ENCODE peak calls at places on chromosomes 16 and 17, in nine cellular contexts. B is testis, T is breast epithelium, E is HepG2, F is IMR-90, K is esophagus squamous epithelium, N is HCT116, J is ovary, C is tibial nerve. H is an unnamed sample. For H3K27me3 and H3K4me1, the result is how much of the 10 kb centered on the place peaks cover.

GRCh38 chr16:30113711-30114333 is 485 bp upstream of the GDPD3 start:
- DNase-seq in B (no peak), T (no peak), E (no peak), F (peak), K (no peak), N (no peak), J (no peak), C (no peak), H (no peak)

GRCh38 chr17:64221679-64222078 is 41.4 kb downstream of the TEX2 start:
- DNase-seq in B (no peak), T (no peak), E (no peak), F (no peak), K (no peak), N (no peak), J (no peak), C (no peak), H (no peak)

GRCh38 chr16:55249361-55249760 is 74.6 kb upstream of the IRX6 start:
- DNase-seq in B (no peak), T (no peak), E (no peak), F (no peak), K (no peak), N (no peak), J (no peak), C (no peak), H (no peak)

GRCh38 chr17:66345264-66345663 is 42.9 kb downstream of the PRKCA start:
- DNase-seq in B (no peak), T (no peak), E (no peak), F (no peak), K (no peak), N (no peak), J (no peak), C (no peak), H (no peak)

GRCh38 chr17:74644419-74644818 is 20.9 kb upstream of the CD300E start:
- DNase-seq in B (no peak), T (no peak), E (no peak), F (no peak), K (no peak), N (no peak), J (no peak), C (no peak), H (no peak)

GRCh38 chr17:81004336-81005015 is 12.8 kb downstream of the CHMP6 start:
- DNase-seq in B (no peak), T (no peak), E (no peak), F (no peak), K (no peak), N (no peak), J (no peak), C (no peak), H (no peak)

GRCh38 chr17:81250286-81251090 is 11.4 kb downstream of the NDUFAF8 start:
- DNase-seq in B (no peak), T (no peak), E (no peak), F (no peak), K (no peak), N (no peak), J (no peak), C (no peak), H (no peak)

GRCh38 chr17:43092891-43093290 is 32.3 kb downstream of the BRCA1 start:
- DNase-seq in B (no peak), T (no peak), E (no peak), F (peak), K (no peak), N (no peak), J (no peak), C (no peak), H (no peak)

GRCh38 chr16:66519482-66519881 is 30.4 kb downstream of the TK2 start:
- DNase-seq in B (no peak), T (no peak), E (no peak), F (no peak), K (no peak), N (no peak), J (no peak), C (no peak), H (no peak)

GRCh38 chr17:50817142-50817751 is 18.1 kb upstream of the WFIKKN2 start:
- DNase-seq in B (peak), T (no peak), E (no peak), F (no peak), K (no peak), N (peak), J (peak), C (peak), H (peak)

GRCh38 chr16:79899316-79900110 is 299.0 kb upstream of the MAF start:
- DNase-seq in B (no peak), T (no peak), E (no peak), F (no peak), K (no peak), N (no peak), J (no peak), C (no peak), H (no peak)

GRCh38 chr17:41678907-41679739 is 9.6 kb upstream of the EIF1 start:
- DNase-seq in B (no peak), T (no peak), E (no peak), F (peak), K (no peak), N (no peak), J (no peak), C (no peak), H (no peak)

GRCh38 chr16:24135624-24136296 is 120.4 kb upstream of the CACNG3 start:
- DNase-seq in B (no peak), T (no peak), E (no peak), F (no peak), K (no peak), N (no peak), J (no peak), C (no peak), H (no peak)

GRCh38 chr17:37642706-37643105 is 540 bp downstream of the DDX52 start:
- DNase-seq in B (no peak), T (no peak), E (no peak), F (peak), K (no peak), N (no peak), J (no peak), C (no peak), H (no peak)

GRCh38 chr17:7867881-7868329 is 10.1 kb downstream of the CYB5D1 start:
- DNase-seq in B (no peak), T (no peak), E (no peak), F (no peak), K (no peak), N (no peak), J (no peak), C (no peak), H (no peak)

GRCh38 chr17:80286638-80286960 is 25.9 kb downstream of the RNF213 start:
- DNase-seq in B (no peak), T (no peak), E (no peak), F (no peak), K (no peak), N (no peak), J (no peak), C (no peak), H (no peak)

GRCh38 chr16:89805136-89805905 is 11.1 kb downstream of the FANCA start:
- DNase-seq in B (no peak), T (no peak), E (no peak), F (peak), K (no peak), N (no peak), J (no peak), C (no peak), H (no peak)

GRCh38 chr17:3474212-3474611 is 1.6 kb upstream of the ASPA start:
- DNase-seq in B (no peak), T (no peak), E (peak), F (no peak), K (no peak), N (no peak), J (no peak), C (no peak), H (no peak)

GRCh38 chr17:33050611-33051140 is 59.0 kb downstream of the SPACA3 start:
- DNase-seq in B (no peak), T (no peak), E (no peak), F (no peak), K (no peak), N (no peak), J (no peak), C (no peak), H (no peak)

GRCh38 chr16:84583995-84584394 is 33.9 kb downstream of the COTL1 start:
- DNase-seq in B (no peak), T (no peak), E (no peak), F (no peak), K (no peak), N (no peak), J (no peak), C (no peak), H (no peak)

GRCh38 chr16:14193316-14193871 is 122.3 kb downstream of the MRTFB start:
- DNase-seq in B (no peak), T (no peak), E (no peak), F (no peak), K (no peak), N (no peak), J (no peak), C (no peak), H (no peak)

GRCh38 chr17:28228109-28228840 is 90.7 kb upstream of the TMEM97 start:
- DNase-seq in B (peak), T (no peak), E (no peak), F (no peak), K (no peak), N (no peak), J (no peak), C (no peak), H (no peak)

GRCh38 chr17:14826361-14826760 is 438.8 kb downstream of the PMP22 start:
- DNase-seq in B (no peak), T (no peak), E (no peak), F (no peak), K (no peak), N (no peak), J (no peak), C (no peak), H (no peak)

GRCh38 chr17:48997827-48998556 is 807 bp downstream of the IGF2BP1 start:
- DNase-seq in B (no peak), T (no peak), E (no peak), F (no peak), K (no peak), N (no peak), J (no peak), C (no peak), H (no peak)
- H3K27me3 ChIP-seq in B (under half), T (half or more), E (under half), F (under half), K (half or more), N (half or more), J (under half), C (under half), H (half or more)

GRCh38 chr16:50363656-50364055 is 5.1 kb downstream of the BRD7 start:
- DNase-seq in B (no peak), T (no peak), E (no peak), F (no peak), K (no peak), N (no peak), J (no peak), C (no peak), H (no peak)
- H3K4me1 ChIP-seq in B (under half), T (under half), E (under half), F (under half), K (under half), N (under half), J (under half), C (half or more), H (under half)

GRCh38 chr17:78644259-78644658 is 67.1 kb upstream of the DNAH17 start:
- DNase-seq in B (no peak), T (no peak), E (no peak), F (no peak), K (no peak), N (no peak), J (no peak), C (no peak), H (no peak)

GRCh38 chr17:78643326-78643725 is 66.1 kb upstream of the DNAH17 start:
- DNase-seq in B (no peak), T (no peak), E (no peak), F (no peak), K (no peak), N (no peak), J (no peak), C (no peak), H (no peak)

GRCh38 chr17:78647030-78647429 is 69.8 kb upstream of the DNAH17 start:
- DNase-seq in B (no peak), T (no peak), E (no peak), F (no peak), K (no peak), N (no peak), J (no peak), C (no peak), H (no peak)

GRCh38 chr17:78644971-78645370 is 67.8 kb upstream of the DNAH17 start:
- DNase-seq in B (no peak), T (no peak), E (no peak), F (no peak), K (no peak), N (no peak), J (no peak), C (no peak), H (no peak)

GRCh38 chr17:78645421-78646295 is 68.5 kb upstream of the DNAH17 start:
- DNase-seq in B (peak), T (peak), E (no peak), F (peak), K (peak), N (no peak), J (no peak), C (peak), H (no peak)
- TF ChIP-seq POLR2A in B (no peak), T (no peak), E (no peak), F (no peak), K (no peak), N (no peak), J (no peak), C (no peak), H (no peak)

DNA sequence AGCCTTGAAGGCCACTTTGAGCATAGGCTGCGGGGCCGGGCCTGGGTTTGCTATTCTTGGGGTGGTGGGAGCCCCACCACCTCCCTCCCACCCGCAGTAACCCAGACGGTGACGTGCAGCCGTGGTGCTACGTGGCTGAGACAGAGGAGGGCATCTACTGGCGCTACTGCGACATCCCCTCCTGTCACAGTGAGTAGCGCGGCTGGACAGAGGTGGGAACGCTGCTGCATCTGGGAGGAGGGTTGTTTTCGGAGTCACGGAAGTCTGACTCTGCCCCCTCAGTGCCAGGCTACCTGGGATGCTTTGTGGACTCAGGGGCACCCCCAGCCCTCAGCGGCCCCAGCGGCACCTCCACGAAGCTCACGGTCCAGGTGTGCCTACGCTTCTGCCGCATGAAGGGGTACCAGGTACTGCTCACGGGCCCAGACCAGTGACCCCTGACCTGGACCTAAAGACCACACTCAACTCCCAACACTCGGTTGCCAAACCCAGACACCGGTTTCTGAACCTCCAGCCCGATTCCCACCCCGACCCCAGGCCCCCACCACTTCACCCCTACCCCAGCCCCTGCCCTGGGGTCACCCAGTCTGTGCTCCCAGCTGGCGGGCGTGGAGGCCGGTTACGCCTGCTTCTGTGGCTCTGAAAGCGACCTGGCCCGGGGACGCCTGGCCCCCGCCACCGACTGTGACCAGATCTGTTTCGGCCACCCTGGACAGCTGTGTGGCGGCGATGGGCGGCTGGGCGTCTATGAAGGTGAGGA is 2.1 kb downstream of the KREMEN2 start:
- DNase-seq in B (no peak), T (no peak), E (no peak), F (no peak), K (no peak), N (no peak), J (no peak), C (no peak), H (no peak)
- H3K27me3 ChIP-seq in B (under half), T (half or more), E (under half), F (half or more), K (half or more), N (under half), J (under half), C (under half), H (under half)

DNA sequence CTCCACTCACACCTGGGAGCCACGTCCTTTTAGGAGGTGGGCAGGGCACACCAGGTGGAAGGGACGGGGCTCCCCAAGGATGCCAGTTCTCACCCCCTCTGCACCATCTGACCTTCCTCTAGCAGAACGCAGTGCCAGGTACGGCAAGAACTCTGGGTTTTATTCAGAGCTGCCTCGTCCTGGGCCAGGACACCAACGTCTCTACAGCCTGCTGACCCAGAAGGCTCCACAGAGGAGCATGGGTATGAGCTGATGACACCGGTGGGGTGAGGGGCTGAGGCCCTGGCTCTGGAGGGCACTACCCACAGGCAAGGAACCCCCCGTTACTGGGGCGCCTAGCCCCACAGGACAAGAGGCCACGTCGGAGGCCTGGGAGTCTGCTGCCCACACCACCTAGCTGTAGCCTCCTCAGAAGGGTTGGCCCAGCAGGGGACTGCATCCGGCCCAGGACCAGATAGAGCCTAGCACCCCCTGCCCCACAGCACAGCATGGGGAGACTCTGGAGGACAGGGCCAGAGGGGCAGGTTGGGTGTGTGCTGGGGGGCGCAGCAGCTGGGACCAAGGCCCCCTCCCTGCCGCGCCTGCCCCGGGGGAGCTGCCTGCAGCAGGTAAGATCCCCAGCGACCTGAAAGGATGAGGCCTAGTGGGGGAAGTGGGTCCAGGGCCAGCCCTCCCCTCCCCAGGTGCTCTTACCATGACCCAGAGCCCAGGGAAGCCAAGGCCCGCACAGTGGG is 13.9 kb downstream of the BCAR1 start:
- DNase-seq in B (no peak), T (no peak), E (no peak), F (no peak), K (no peak), N (no peak), J (peak), C (no peak), H (peak)
- H3K4me1 ChIP-seq in B (half or more), T (under half), E (half or more), F (under half), K (under half), N (under half), J (under half), C (half or more), H (under half)

GRCh38 chr17:76467366-76467765 is at the start of gene AANAT:
- DNase-seq in B (no peak), T (no peak), E (no peak), F (no peak), K (no peak), N (no peak), J (no peak), C (no peak), H (no peak)

GRCh38 chr17:76469076-76469990 is 1.9 kb downstream of the AANAT start:
- DNase-seq in B (no peak), T (no peak), E (no peak), F (no peak), K (no peak), N (no peak), J (no peak), C (no peak), H (no peak)

GRCh38 chr17:76467809-76468633 is 618 bp downstream of the AANAT start:
- DNase-seq in B (no peak), T (no peak), E (no peak), F (no peak), K (no peak), N (no peak), J (no peak), C (no peak), H (no peak)

GRCh38 chr17:76469991-76470739 is 2.8 kb downstream of the AANAT start:
- DNase-seq in B (no peak), T (no peak), E (no peak), F (no peak), K (no peak), N (no peak), J (no peak), C (no peak), H (no peak)

DNA sequence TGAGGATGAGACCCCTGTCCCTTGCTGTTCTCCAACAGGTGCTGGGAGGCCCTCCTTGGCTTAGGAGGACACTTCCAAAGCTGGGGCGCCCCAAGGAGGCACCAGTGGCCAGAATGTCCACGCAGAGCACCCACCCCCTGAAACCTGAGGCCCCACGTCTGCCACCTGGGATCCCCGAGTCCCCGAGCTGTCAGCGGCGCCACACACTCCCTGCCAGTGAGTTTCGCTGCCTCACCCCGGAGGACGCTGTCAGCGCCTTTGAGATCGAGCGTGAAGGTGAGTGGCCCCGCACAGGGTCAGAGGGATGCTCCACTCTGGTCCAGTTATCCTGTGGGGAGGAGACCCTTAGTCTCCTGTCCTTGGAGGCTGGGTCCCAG is 1.2 kb downstream of the AANAT start:
- DNase-seq in B (no peak), T (no peak), E (no peak), F (no peak), K (no peak), N (no peak), J (no peak), C (no peak), H (no peak)
- TF ChIP-seq POLR2A in B (no peak), T (no peak), E (no peak), F (no peak), K (no peak), N (no peak), J (no peak), C (no peak), H (no peak)

GRCh38 chr16:25693621-25694020 is 1.9 kb downstream of the HS3ST4 start:
- DNase-seq in B (no peak), T (no peak), E (no peak), F (no peak), K (no peak), N (no peak), J (no peak), C (no peak), H (no peak)
- H3K27me3 ChIP-seq in B (under half), T (half or more), E (under half), F (under half), K (half or more), N (under half), J (under half), C (under half), H (under half)

GRCh38 chr16:11734025-11734652 is 8.5 kb downstream of the TXNDC11 start:
- DNase-seq in B (no peak), T (no peak), E (no peak), F (no peak), K (no peak), N (no peak), J (no peak), C (no peak), H (no peak)
- H3K4me1 ChIP-seq in B (under half), T (under half), E (half or more), F (under half), K (under half), N (under half), J (under half), C (half or more), H (under half)

DNA sequence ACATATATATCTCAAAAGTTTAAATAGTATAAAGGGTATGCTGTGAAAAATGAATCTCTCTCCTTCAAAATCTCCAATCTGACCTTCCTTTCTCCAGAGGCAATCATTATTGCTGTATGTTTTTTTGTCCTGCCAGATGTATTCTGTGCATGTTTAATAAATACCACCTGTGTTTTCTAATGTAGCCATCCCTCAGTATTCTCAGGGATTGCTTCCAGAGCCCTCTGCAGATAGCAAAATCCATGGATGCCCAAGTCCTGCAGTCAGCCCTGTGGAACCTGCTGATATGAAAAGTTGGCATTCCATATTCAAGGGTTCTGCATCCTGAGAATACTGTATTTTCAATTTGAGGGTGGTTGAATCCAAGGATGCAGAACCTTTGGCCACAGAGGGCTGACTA is 42.9 kb downstream of the BPTF start:
- DNase-seq in B (no peak), T (no peak), E (no peak), F (no peak), K (no peak), N (no peak), J (no peak), C (no peak), H (no peak)
- TF ChIP-seq POLR2A in B (no peak), T (no peak), E (no peak), F (no peak), K (no peak), N (no peak), J (no peak), C (no peak), H (no peak)

DNA sequence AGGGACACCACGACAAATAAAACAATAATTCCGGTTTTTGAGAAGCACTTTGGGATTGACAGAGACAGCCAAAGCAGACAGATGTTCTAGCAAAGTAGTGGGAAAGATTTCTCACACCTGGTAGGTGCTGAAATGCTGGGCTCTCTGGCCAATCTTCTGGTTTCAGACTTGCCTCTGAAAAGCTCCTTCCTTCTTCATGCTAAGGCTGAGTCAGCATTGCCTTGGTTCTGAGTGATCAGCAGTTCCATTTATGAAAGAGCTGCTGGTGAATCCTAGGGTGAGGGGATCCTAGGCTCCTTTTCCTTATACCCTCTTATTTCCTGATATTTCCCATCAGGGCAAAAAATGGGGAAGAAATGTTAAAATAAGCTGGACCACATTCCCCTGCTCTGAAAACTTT is 268.7 kb upstream of the SALL1 start:
- DNase-seq in B (no peak), T (no peak), E (no peak), F (no peak), K (no peak), N (no peak), J (no peak), C (no peak), H (no peak)
- H3K27me3 ChIP-seq in B (under half), T (under half), E (under half), F (under half), K (under half), N (under half), J (under half), C (under half), H (under half)

H was measured in uterus.